ENCODE peak calls at places on chromosomes 1 and 21, in five cellular contexts. E is colonic mucosa, K is prostate gland, H is pancreas, F is fibroblast of mammary gland. Q is an unnamed sample.

GRCh38 chr21:26732442-26733221 is 112.6 kb downstream of the ADAMTS1 start:
- DNase-seq in E (peak), K (no peak), H (peak), F (peak), Q (peak)

GRCh38 chr1:7265771-7266371 is 480.6 kb downstream of the CAMTA1 start:
- DNase-seq in E (peak), K (no peak), H (peak), F (peak), Q (peak)

GRCh38 chr1:31095985-31096384 is 30.5 kb upstream of the PUM1 start:
- DNase-seq in E (no peak), K (no peak), H (no peak), F (no peak), Q (no peak)

GRCh38 chr1:11253226-11253625 is 9.1 kb downstream of the MTOR start:
- DNase-seq in E (no peak), K (no peak), H (no peak), F (no peak), Q (no peak)

GRCh38 chr1:65422241-65423203 is 2.1 kb downstream of the LEPR start:
- DNase-seq in E (no peak), K (no peak), H (no peak), F (peak), Q (no peak)

GRCh38 chr1:182604835-182605164 is 611 bp upstream of the RGS16 start:
- DNase-seq in E (no peak), K (no peak), H (no peak), F (no peak), Q (no peak)

GRCh38 chr21:36988536-36988935 is 18.0 kb upstream of the RIPPLY3 start:
- DNase-seq in E (no peak), K (no peak), H (no peak), F (no peak), Q (no peak)

GRCh38 chr1:95233321-95233736 is 681 bp upstream of the RWDD3 start:
- DNase-seq in E (peak), K (peak), H (peak), F (peak), Q (no peak)

GRCh38 chr1:23065385-23065784 is 46.1 kb downstream of the KDM1A start:
- DNase-seq in E (no peak), K (no peak), H (no peak), F (no peak), Q (no peak)

GRCh38 chr1:245365071-245365470 is 210.3 kb downstream of the KIF26B start:
- DNase-seq in E (no peak), K (no peak), H (no peak), F (no peak), Q (no peak)

GRCh38 chr21:42580076-42580792 is 66.6 kb downstream of the SLC37A1 start:
- DNase-seq in E (no peak), K (no peak), H (peak), F (no peak), Q (no peak)

DNA sequence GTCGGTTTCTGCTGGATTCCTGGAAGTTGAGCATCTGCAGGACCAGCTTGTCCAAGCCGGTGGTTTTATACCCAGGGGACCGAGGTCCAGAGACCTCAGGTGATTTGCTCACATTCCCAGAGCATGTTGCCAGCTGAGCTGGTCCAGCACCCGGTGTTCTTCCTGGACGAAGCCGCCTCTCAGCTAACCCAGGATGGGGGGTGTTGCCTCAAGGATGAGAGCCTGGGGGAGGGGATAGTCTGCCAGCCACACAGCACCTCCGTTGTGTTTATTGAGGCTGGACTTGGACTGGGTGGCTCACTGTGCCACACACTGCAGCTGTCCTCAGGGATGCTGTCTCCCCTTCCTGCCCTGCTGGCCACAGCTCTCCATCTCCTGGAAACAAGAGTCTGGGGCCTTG is 1.5 kb downstream of the TMEM201 start:
- DNase-seq in E (no peak), K (no peak), H (peak), F (no peak), Q (no peak)
- H3K4me3 ChIP-seq in E (no peak), K (no peak), H (no peak), F (no peak), Q (no peak)

GRCh38 chr1:228399531-228400236 is 7.0 kb downstream of the TRIM11 start:
- DNase-seq in E (no peak), K (no peak), H (no peak), F (no peak), Q (no peak)

GRCh38 chr1:228401782-228402637 is 4.6 kb downstream of the TRIM11 start:
- DNase-seq in E (no peak), K (no peak), H (no peak), F (no peak), Q (no peak)

GRCh38 chr1:228402638-228403025 is 4.0 kb downstream of the TRIM11 start:
- DNase-seq in E (no peak), K (no peak), H (no peak), F (no peak), Q (no peak)

GRCh38 chr1:228400237-228400651 is 6.4 kb downstream of the TRIM11 start:
- DNase-seq in E (no peak), K (no peak), H (no peak), F (no peak), Q (no peak)

GRCh38 chr1:228400692-228401454 is 5.8 kb downstream of the TRIM11 start:
- DNase-seq in E (no peak), K (no peak), H (no peak), F (no peak), Q (no peak)
- TF ChIP-seq CTCF in E (no peak), K (no peak), H (no peak), F (no peak), Q (no peak)

GRCh38 chr1:239810071-239810481 is 281.6 kb upstream of the FMN2 start:
- DNase-seq in E (no peak), K (no peak), H (no peak), F (peak), Q (no peak)
- H3K4me3 ChIP-seq in E (no peak), K (no peak), H (no peak), F (no peak), Q (no peak)

DNA sequence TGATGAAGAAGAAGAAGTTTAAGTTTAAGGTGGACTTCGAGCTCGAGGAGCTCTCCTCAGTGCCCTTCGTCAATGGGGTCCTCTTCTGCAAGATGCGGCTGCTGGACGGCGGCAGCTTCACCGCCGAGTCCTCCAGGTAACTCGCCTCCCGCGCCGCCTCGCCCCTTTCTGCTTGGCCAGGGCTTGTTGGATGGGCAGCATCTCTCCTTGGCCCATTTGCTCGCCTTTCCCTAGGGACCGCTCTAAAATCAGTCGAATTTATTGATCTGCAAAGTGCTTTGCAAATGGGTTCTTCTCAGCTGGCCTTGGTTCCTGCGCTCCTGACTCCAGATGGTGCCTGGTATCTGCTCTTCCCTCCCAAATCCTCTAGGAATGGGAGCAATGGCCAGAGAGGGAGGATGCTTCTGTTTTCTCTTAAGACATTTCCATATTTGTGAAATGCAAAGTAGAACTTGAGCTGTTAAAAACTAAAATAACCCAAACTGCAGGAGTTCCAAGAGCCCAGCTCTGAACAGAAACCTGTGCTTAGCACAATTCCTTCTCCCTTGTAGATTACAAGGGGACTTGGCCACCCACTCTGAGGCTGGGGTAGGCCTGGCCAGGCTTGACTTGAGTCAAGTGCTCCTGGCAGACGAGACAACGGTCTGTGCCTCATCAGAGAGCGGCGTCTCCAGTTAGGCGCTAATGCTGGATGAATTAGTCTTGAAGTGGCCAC is 687 bp downstream of the EEIG2 start:
- DNase-seq in E (peak), K (peak), H (peak), F (peak), Q (peak)
- TF ChIP-seq CTCF in E (no peak), K (peak), H (no peak), F (peak), Q (no peak)

DNA sequence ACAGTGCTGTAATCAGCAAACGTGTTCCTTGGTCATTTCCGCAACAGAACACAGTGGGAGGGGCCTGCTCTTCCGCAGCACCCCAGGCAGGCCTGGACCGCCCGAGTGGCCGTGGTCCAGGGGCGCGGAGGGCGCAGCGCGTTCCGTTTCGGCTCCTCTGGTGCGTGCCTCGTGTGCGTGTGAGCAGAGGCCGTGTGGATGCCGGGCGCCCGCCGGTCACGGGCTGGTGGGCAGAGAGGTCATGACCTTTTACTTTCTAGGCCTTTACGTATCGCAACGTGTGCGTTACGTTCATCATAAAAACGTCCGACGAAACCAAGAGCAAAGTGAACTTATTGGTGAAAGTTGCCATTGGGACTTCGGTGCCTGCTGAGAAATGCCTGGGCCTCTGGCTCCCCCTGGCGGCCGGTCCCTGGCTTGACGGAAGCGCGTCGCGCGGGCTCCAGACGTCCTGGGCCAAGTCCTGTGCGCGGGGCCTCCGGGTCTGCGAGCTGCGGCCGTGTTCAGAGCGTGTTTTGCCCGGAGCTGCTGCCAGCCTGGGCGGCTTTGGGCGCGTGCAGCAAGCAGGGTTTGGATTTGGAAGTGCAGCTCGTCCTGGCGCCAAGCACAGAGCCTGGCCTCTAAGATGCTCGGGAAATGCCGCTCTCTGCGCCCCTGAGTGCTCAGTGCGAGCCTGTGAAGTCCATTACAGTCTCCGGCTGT is 34.4 kb downstream of the COL18A1 start:
- DNase-seq in E (peak), K (peak), H (peak), F (peak), Q (peak)
- H3K4me3 ChIP-seq in E (peak), K (peak), H (no peak), F (peak), Q (no peak)

DNA sequence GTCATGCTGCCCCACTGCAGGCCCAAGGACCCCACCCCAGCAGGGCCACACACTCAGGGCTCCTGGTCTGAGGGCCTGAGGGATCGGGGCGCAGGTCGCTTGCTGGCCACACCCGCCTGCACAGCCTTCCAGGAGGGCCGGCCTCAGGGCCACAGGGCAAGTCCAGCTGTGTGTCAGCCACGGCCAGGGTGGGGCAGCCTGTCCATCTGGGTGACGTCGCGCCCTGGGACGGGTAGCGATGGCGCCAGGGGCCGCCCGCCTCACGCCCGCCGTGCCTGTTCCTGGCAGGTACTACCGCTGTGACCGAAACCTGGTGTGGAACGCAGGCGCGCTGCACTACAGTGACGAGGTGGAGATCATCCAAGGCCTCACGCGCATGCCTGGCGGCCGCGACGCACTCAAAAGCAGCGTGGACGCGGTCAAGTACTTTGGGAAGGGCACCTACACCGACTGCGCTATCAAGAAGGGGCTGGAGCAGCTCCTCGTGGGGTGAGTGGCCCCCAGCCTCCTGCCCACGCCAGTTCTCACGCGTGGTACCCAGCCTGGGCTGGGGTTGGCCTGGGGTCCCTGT is 2.5 kb downstream of the COL6A1 start:
- DNase-seq in E (no peak), K (no peak), H (peak), F (peak), Q (no peak)
- TF ChIP-seq CTCF in E (no peak), K (no peak), H (no peak), F (no peak), Q (no peak)

DNA sequence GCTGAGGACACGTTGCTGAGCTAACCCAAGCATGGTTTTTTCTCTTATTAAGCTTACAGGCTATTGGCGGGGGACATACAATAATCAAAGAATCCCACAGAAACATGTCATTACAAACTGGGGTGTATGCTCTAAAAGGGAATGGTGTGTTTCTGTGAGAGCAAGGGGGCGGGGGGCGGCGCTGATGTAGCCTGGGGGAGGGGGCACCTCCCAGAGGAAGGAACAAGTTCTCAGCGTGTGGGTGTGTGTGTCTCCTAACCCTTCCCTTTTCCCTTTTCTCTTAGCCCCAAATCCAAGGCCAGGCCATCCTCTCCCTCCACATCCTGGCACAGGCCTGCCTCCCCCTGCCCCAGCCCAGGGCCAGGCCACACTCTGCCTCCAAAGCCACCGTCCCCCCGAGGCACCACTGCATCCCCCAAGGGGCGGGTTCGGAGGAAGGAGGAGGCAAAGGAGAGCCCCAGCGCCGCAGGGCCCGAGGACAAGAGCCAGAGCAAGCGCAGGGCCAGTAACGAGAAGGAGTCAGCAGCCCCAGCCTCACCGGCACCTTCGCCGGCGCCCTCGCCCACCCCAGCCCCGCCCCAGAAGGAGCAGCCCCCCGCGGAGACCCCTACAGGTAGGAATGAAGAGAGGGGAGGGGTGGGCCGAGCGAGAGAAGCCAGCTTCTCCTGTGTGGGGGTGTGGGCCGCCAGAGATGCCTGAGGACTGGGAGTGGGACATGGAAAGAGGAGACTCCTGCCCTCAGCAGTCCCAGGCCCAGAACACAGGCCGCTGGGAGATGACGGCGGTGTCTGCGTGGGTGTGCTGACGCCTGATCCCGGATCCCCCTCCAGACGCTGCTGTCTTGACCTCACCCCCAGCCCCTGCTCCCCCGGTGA is 21.9 kb downstream of the MAP7D1 start:
- DNase-seq in E (no peak), K (no peak), H (no peak), F (no peak), Q (no peak)
- H3K4me3 ChIP-seq in E (peak), K (no peak), H (peak), F (no peak), Q (no peak)

GRCh38 chr1:45746922-45747321 is 3.5 kb downstream of the IPP start:
- DNase-seq in E (no peak), K (no peak), H (no peak), F (no peak), Q (no peak)

GRCh38 chr1:45752014-45752413 is 1.6 kb upstream of the IPP start:
- DNase-seq in E (no peak), K (no peak), H (no peak), F (no peak), Q (no peak)

GRCh38 chr1:45753248-45754037 is 3.0 kb upstream of the IPP start:
- DNase-seq in E (no peak), K (no peak), H (no peak), F (no peak), Q (no peak)

GRCh38 chr1:45752441-45753052 is 2.1 kb upstream of the IPP start:
- DNase-seq in E (no peak), K (no peak), H (no peak), F (peak), Q (no peak)

DNA sequence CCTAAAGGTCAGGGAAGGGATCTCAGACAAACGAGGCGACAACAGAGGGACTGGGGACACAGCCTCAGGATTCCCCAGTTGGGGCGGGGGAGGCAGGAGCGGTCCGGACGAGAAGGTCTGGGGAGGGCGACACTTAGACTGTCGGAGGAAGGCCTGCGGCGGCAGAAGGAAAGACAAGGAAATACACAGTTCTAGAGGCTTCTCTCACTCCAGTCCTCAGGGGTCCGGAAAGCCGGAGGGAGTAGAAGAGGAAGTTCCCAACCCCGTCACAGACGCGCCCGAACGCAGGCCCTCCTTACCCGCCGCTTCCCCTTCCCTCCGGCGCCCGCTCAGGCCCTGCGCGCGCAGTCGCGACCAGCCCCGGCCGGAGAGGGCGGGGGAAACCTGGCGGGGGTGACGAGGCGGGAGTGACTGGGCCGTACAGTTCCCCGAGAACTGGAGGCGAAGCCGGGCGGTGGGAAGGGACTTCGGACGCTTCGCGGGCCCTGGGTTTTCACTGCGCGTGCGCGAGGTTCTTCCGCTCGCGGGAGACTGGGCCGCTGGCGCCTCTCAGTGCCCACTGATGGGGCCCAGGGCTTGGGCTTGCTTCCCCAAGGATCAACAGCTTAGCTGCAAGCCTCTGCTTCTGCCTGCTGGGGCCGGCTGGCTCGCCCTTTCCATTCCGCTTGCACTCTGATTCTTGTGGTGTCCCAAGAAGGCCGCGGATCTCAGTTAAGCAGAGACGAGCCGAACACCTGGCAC is at the start of gene IPP:
- DNase-seq in E (peak), K (peak), H (peak), F (peak), Q (peak)
- TF ChIP-seq CTCF in E (no peak), K (peak), H (no peak), F (no peak), Q (peak)

DNA sequence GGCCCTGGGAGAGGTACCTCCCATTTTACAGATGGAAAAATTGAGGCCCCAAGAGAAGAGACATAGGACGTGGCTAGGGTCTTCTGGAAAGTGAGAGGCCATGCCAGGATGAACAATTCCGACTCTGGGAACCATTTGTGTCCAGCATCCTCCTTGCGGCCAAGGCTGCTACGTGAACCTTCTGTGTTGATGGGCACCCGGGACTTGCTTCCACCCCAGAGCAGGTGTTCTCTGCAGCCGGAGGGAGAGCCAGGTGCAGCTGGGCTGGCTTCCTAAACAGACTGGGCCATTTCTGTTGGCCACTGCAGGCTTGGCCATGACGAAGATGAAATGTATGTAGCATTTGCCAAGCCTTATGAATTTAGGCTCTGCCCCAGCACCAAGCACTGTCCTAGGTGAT is 118.9 kb downstream of the PRDM2 start:
- DNase-seq in E (no peak), K (no peak), H (no peak), F (no peak), Q (no peak)
- H3K4me3 ChIP-seq in E (no peak), K (no peak), H (no peak), F (no peak), Q (no peak)

DNA sequence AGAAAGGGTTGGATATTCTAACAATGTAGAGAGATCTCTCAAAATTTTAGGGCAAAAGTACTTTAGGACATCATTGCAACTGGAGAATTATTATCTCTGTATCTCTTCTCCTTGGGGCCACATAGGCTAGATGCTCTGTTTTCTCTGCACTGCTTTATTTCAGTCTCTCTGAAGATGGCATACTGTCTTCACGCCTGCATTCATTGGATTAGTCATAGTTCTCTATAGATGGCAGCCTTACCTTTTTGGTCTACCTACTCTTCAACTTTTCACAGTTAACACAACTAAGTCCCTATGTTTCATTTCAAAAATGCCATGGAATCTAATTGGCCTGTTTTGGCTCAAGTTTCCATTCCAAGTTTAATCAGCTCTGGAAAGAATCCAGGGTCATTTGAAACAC is 1623.3 kb upstream of the B3GALT2 start:
- DNase-seq in E (no peak), K (no peak), H (no peak), F (no peak), Q (no peak)
- TF ChIP-seq CTCF in E (no peak), K (no peak), H (no peak), F (no peak), Q (no peak)

Q was measured in lung.